ENCODE peak calls at places on chromosomes 13 and 19, in ten cellular contexts. R, W, E, Y, O, K, G, Q, C and M are unnamed samples.

GRCh38 chr19:51079486-51080110 is 3.1 kb downstream of the KLK14 start:
- DNase-seq in G (no peak), Y (no peak), C (no peak), E (no peak), R (no peak), K (no peak), Q (no peak), O (no peak), W (peak), M (no peak)

GRCh38 chr13:21638319-21639282 is 32.3 kb upstream of the FGF9 start:
- DNase-seq in E (no peak), K (no peak), G (no peak), W (peak), C (no peak), Q (peak), Y (peak), R (peak), O (peak), M (peak)

GRCh38 chr19:17883627-17884413 is 12.1 kb downstream of the SLC5A5 start:
- DNase-seq in C (no peak), W (no peak), E (no peak), R (no peak), G (no peak), K (no peak), O (no peak), Q (no peak), Y (no peak), M (no peak)

GRCh38 chr13:47437411-47437810 is 540.6 kb upstream of the HTR2A start:
- DNase-seq in K (no peak), G (no peak), Q (no peak), W (no peak), C (no peak), Y (no peak), E (no peak), R (peak), O (peak), M (peak)

GRCh38 chr19:7762719-7763293 is at the start of gene CLEC4M:
- DNase-seq in O (no peak), C (no peak), R (no peak), E (no peak), K (no peak), Q (no peak), G (no peak), W (no peak), Y (no peak), M (no peak)

GRCh38 chr19:13441810-13442512 is 64.3 kb downstream of the CACNA1A start:
- DNase-seq in K (peak), E (no peak), R (peak), G (no peak), C (no peak), Y (no peak), O (peak), W (peak), Q (peak), M (peak)

GRCh38 chr13:31045621-31046081 is 113.2 kb downstream of the TEX26 start:
- DNase-seq in Y (no peak), K (peak), E (peak), Q (peak), R (peak), W (peak), O (peak), C (peak), G (peak), M (peak)

GRCh38 chr13:108368240-108368898 is 98.9 kb downstream of the TNFSF13B start:
- DNase-seq in K (no peak), Q (no peak), W (no peak), C (no peak), R (no peak), O (no peak), Y (no peak), G (no peak), E (no peak), M (no peak)

GRCh38 chr19:21321996-21322395 is 7.2 kb downstream of the ZNF708 start:
- DNase-seq in W (no peak), G (no peak), Q (no peak), C (no peak), Y (no peak), R (peak), K (no peak), E (no peak), O (no peak), M (no peak)